ENCODE peak calls at places on chromosomes 7 and 10, in seven cellular contexts. One of them, this sample, is unnamed.

GRCh38 chr7:95684037-95684436 is 87.7 kb upstream of the PDK4 start:
- DNase-seq in A549: peak; percentile 31
- DNase-seq in pancreas: no peak
- DNase-seq in WTC11: no peak
- DNase-seq in AG10803: peak; percentile 47
- DNase-seq in CD4-positive, alpha-beta memory T cell: no peak
- DNase-seq in activated CD8-positive, alpha-beta memory T cell treated with anti-CD3 and anti-CD28 coated beads for 24 hours: no peak
- DNase-seq in this sample: peak; percentile 65

GRCh38 chr7:30134011-30134410 is 775 bp upstream of the MTURN start:
- DNase-seq in A549: no peak
- DNase-seq in pancreas: no peak
- DNase-seq in WTC11: no peak
- DNase-seq in AG10803: no peak
- DNase-seq in CD4-positive, alpha-beta memory T cell: no peak
- DNase-seq in activated CD8-positive, alpha-beta memory T cell treated with anti-CD3 and anti-CD28 coated beads for 24 hours: no peak
- DNase-seq in this sample: no peak

GRCh38 chr10:6667150-6667549 is 87.1 kb upstream of the PRKCQ start:
- DNase-seq in A549: no peak
- DNase-seq in pancreas: no peak
- DNase-seq in WTC11: no peak
- DNase-seq in AG10803: no peak
- DNase-seq in CD4-positive, alpha-beta memory T cell: no peak
- DNase-seq in activated CD8-positive, alpha-beta memory T cell treated with anti-CD3 and anti-CD28 coated beads for 24 hours: no peak
- DNase-seq in this sample: no peak

GRCh38 chr7:117682681-117683385 is 190.4 kb downstream of the CTTNBP2 start:
- DNase-seq in A549: peak; percentile 86
- DNase-seq in pancreas: no peak
- DNase-seq in WTC11: no peak
- DNase-seq in AG10803: no peak
- DNase-seq in CD4-positive, alpha-beta memory T cell: no peak
- DNase-seq in activated CD8-positive, alpha-beta memory T cell treated with anti-CD3 and anti-CD28 coated beads for 24 hours: no peak
- DNase-seq in this sample: peak; percentile 2

GRCh38 chr7:92547579-92547978 is 19.0 kb downstream of the RBM48 start:
- DNase-seq in A549: no peak
- DNase-seq in pancreas: no peak
- DNase-seq in WTC11: no peak
- DNase-seq in AG10803: no peak
- DNase-seq in CD4-positive, alpha-beta memory T cell: no peak
- DNase-seq in activated CD8-positive, alpha-beta memory T cell treated with anti-CD3 and anti-CD28 coated beads for 24 hours: no peak
- DNase-seq in this sample: peak; percentile 13

GRCh38 chr7:38600746-38601145 is 30.4 kb downstream of the AMPH start:
- DNase-seq in A549: no peak
- DNase-seq in pancreas: no peak
- DNase-seq in WTC11: no peak
- DNase-seq in AG10803: no peak
- DNase-seq in CD4-positive, alpha-beta memory T cell: no peak
- DNase-seq in activated CD8-positive, alpha-beta memory T cell treated with anti-CD3 and anti-CD28 coated beads for 24 hours: no peak
- DNase-seq in this sample: no peak

GRCh38 chr10:79247373-79248137 is 99.7 kb upstream of the PPIF start:
- DNase-seq in A549: no peak
- DNase-seq in pancreas: no peak
- DNase-seq in WTC11: no peak
- DNase-seq in AG10803: no peak
- DNase-seq in CD4-positive, alpha-beta memory T cell: no peak
- DNase-seq in activated CD8-positive, alpha-beta memory T cell treated with anti-CD3 and anti-CD28 coated beads for 24 hours: no peak
- DNase-seq in this sample: peak; percentile 30

GRCh38 chr7:22654836-22655235 is 72.2 kb upstream of the IL6 start:
- DNase-seq in A549: no peak
- DNase-seq in pancreas: no peak
- DNase-seq in WTC11: no peak
- DNase-seq in AG10803: no peak
- DNase-seq in CD4-positive, alpha-beta memory T cell: no peak
- DNase-seq in activated CD8-positive, alpha-beta memory T cell treated with anti-CD3 and anti-CD28 coated beads for 24 hours: no peak
- DNase-seq in this sample: peak; percentile 34

GRCh38 chr10:97759157-97759980 is 12.4 kb downstream of the SFRP5 start:
- DNase-seq in A549: peak; percentile 80
- DNase-seq in pancreas: peak; percentile 90
- DNase-seq in WTC11: peak; percentile 90
- DNase-seq in AG10803: peak; percentile 49
- DNase-seq in CD4-positive, alpha-beta memory T cell: peak; percentile 31
- DNase-seq in activated CD8-positive, alpha-beta memory T cell treated with anti-CD3 and anti-CD28 coated beads for 24 hours: peak; percentile 79
- DNase-seq in this sample: peak; percentile 70

GRCh38 chr7:113824117-113824823 is 94.5 kb downstream of the PPP1R3A start:
- DNase-seq in A549: no peak
- DNase-seq in pancreas: no peak
- DNase-seq in WTC11: no peak
- DNase-seq in AG10803: no peak
- DNase-seq in CD4-positive, alpha-beta memory T cell: no peak
- DNase-seq in activated CD8-positive, alpha-beta memory T cell treated with anti-CD3 and anti-CD28 coated beads for 24 hours: no peak
- DNase-seq in this sample: peak; percentile 2

GRCh38 chr7:27608776-27609495 is 53.7 kb downstream of the HIBADH start:
- DNase-seq in A549: no peak
- DNase-seq in pancreas: no peak
- DNase-seq in WTC11: no peak
- DNase-seq in AG10803: peak; percentile 58
- DNase-seq in CD4-positive, alpha-beta memory T cell: no peak
- DNase-seq in activated CD8-positive, alpha-beta memory T cell treated with anti-CD3 and anti-CD28 coated beads for 24 hours: no peak
- DNase-seq in this sample: peak; percentile 63

GRCh38 chr7:141409911-141410329 is 141.3 kb upstream of the AGK start:
- DNase-seq in A549: no peak
- DNase-seq in pancreas: no peak
- DNase-seq in WTC11: peak; percentile 37
- DNase-seq in AG10803: no peak
- DNase-seq in CD4-positive, alpha-beta memory T cell: no peak
- DNase-seq in activated CD8-positive, alpha-beta memory T cell treated with anti-CD3 and anti-CD28 coated beads for 24 hours: no peak
- DNase-seq in this sample: no peak

GRCh38 chr10:35546824-35547225 is 58.3 kb upstream of the GJD4 start:
- DNase-seq in A549: peak; percentile 86
- DNase-seq in pancreas: no peak
- DNase-seq in WTC11: no peak
- DNase-seq in AG10803: peak; percentile 34
- DNase-seq in CD4-positive, alpha-beta memory T cell: no peak
- DNase-seq in activated CD8-positive, alpha-beta memory T cell treated with anti-CD3 and anti-CD28 coated beads for 24 hours: no peak
- DNase-seq in this sample: peak; percentile 85

GRCh38 chr7:149620961-149621360 is 123.4 kb upstream of the ZNF746 start:
- DNase-seq in A549: no peak
- DNase-seq in pancreas: no peak
- DNase-seq in WTC11: no peak
- DNase-seq in AG10803: no peak
- DNase-seq in CD4-positive, alpha-beta memory T cell: peak; percentile 37
- DNase-seq in activated CD8-positive, alpha-beta memory T cell treated with anti-CD3 and anti-CD28 coated beads for 24 hours: peak; percentile 79
- DNase-seq in this sample: no peak